ENCODE peak calls at places on chromosomes 16 and 17, in eight cellular contexts. G is GM12865, Q is retinal pigment epithelial cell, Z is breast epithelium, M is hepatocyte, E is body of pancreas, C is choroid plexus epithelial cell, T is ascending aorta. K is an unnamed sample.

GRCh38 chr17:4509402-4509801 is 10.7 kb downstream of the SPNS2 start:
- DNase-seq in G (peak; percentile 62), Q (no peak), Z (no peak), M (no peak), E (peak; percentile 52), C (peak; percentile 58), T (peak; percentile 41), K (no peak)

GRCh38 chr16:80509872-80510271 is 30.9 kb upstream of the DYNLRB2 start:
- DNase-seq in G (no peak), Q (no peak), Z (no peak), M (no peak), E (no peak), C (no peak), T (no peak), K (no peak)

GRCh38 chr16:65510850-65511249 is 389.0 kb upstream of the CDH11 start:
- DNase-seq in G (no peak), Q (no peak), Z (no peak), M (peak; percentile 28), E (no peak), C (peak; percentile 95), T (no peak), K (no peak)

GRCh38 chr17:6923385-6923784 is 72.5 kb upstream of the ALOX12 start:
- DNase-seq in G (no peak), Q (no peak), Z (no peak), M (no peak), E (no peak), C (no peak), T (no peak), K (no peak)

GRCh38 chr17:44004077-44004760 is at the start of gene NAGS:
- DNase-seq in G (no peak), Q (no peak), Z (no peak), M (peak; percentile 62), E (no peak), C (no peak), T (no peak), K (no peak)

GRCh38 chr16:11670171-11671131 is 2.2 kb downstream of the SNN start:
- DNase-seq in G (peak; percentile 83), Q (no peak), Z (no peak), M (no peak), E (peak; percentile 59), C (no peak), T (no peak), K (no peak)

GRCh38 chr17:33469911-33470310 is 176.8 kb upstream of the ASIC2 start:
- DNase-seq in G (no peak), Q (peak; percentile 95), Z (no peak), M (peak; percentile 82), E (no peak), C (peak; percentile 88), T (no peak), K (peak; percentile 5)

GRCh38 chr16:80852261-80852872 is 48.0 kb upstream of the CDYL2 start:
- DNase-seq in G (peak; percentile 65), Q (no peak), Z (no peak), M (peak; percentile 41), E (peak; percentile 22), C (peak; percentile 72), T (no peak), K (no peak)

GRCh38 chr17:57215317-57215716 is 41.0 kb upstream of the MSI2 start:
- DNase-seq in G (no peak), Q (peak; percentile 16), Z (peak; percentile 65), M (peak; percentile 36), E (no peak), C (peak; percentile 26), T (peak; percentile 12), K (no peak)

GRCh38 chr16:8032406-8032805 is 557.9 kb downstream of the TMEM114 start:
- DNase-seq in G (no peak), Q (no peak), Z (no peak), M (no peak), E (no peak), C (no peak), T (no peak), K (no peak)

GRCh38 chr16:50314665-50315064 is 48.3 kb downstream of the ADCY7 start:
- DNase-seq in G (no peak), Q (no peak), Z (no peak), M (no peak), E (no peak), C (no peak), T (no peak), K (no peak)

GRCh38 chr17:38701504-38702165 is 3.4 kb upstream of the MLLT6 start:
- DNase-seq in G (peak; percentile 87), Q (no peak), Z (no peak), M (peak; percentile 58), E (peak; percentile 50), C (peak; percentile 28), T (no peak), K (no peak)

GRCh38 chr17:45437461-45438283 is 5.0 kb upstream of the ARHGAP27 start:
- DNase-seq in G (no peak), Q (no peak), Z (no peak), M (no peak), E (no peak), C (no peak), T (no peak), K (no peak)

GRCh38 chr16:1773703-1774455 is 945 bp upstream of the MRPS34 start:
- DNase-seq in G (no peak), Q (no peak), Z (peak; percentile 68), M (no peak), E (no peak), C (peak; percentile 41), T (no peak), K (no peak)

GRCh38 chr16:22425036-22425801 is 50.8 kb upstream of the CDR2 start:
- DNase-seq in G (no peak), Q (no peak), Z (peak; percentile 56), M (no peak), E (peak; percentile 26), C (no peak), T (no peak), K (peak; percentile 78)

GRCh38 chr17:42901535-42902229 is 1.1 kb downstream of the G6PC1 start:
- DNase-seq in G (no peak), Q (no peak), Z (no peak), M (no peak), E (peak; percentile 69), C (peak; percentile 13), T (no peak), K (no peak)

GRCh38 chr17:39094607-39095308 is 56.7 kb downstream of the PLXDC1 start:
- DNase-seq in G (no peak), Q (no peak), Z (no peak), M (no peak), E (no peak), C (no peak), T (no peak), K (no peak)

GRCh38 chr16:59635674-59636073 is 901.6 kb upstream of the GOT2 start:
- DNase-seq in G (no peak), Q (peak; percentile 81), Z (no peak), M (no peak), E (no peak), C (peak; percentile 71), T (no peak), K (no peak)

GRCh38 chr17:55160501-55160900 is 104.3 kb upstream of the HLF start:
- DNase-seq in G (no peak), Q (no peak), Z (no peak), M (no peak), E (no peak), C (no peak), T (no peak), K (no peak)

DNA sequence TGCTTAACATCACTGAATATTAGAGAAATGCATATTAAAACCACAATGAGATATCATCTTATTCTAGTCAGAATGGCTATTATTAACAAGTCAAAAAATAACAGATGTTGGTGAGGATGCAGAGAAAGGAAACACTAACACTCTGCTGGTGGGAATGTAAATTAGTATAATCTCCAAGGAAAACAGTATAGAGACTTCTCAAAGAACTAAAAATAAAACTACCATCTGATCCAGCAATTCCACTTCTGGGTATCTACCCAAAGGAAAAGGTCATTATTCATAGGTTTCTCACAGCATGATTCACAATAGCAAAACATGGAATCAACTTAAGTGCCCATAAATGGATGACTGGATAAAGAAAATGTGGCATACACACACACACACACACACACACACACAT is 166.4 kb downstream of the CEP112 start:
- DNase-seq in G (no peak), Q (no peak), Z (no peak), M (no peak), E (no peak), C (peak; percentile 2), T (no peak), K (no peak)
- TF ChIP-seq CTCF in G (no peak), Q (no peak), Z (no peak), M (no peak), E (no peak), C (no peak), T (no peak), K (no peak)

GRCh38 chr17:48568499-48569259 is 9.5 kb downstream of the HOXB4 start:
- DNase-seq in G (no peak), Q (no peak), Z (no peak), M (no peak), E (no peak), C (no peak), T (no peak), K (no peak)
- H3K4me3 ChIP-seq in G (no peak overlapping the region), Q (no peak overlapping the region), Z (peak overlapping the region; percentile 37), M (no peak overlapping the region), E (no peak overlapping the region), C (no peak overlapping the region), T (peak overlapping the region; percentile 75), K (no peak overlapping the region)

DNA sequence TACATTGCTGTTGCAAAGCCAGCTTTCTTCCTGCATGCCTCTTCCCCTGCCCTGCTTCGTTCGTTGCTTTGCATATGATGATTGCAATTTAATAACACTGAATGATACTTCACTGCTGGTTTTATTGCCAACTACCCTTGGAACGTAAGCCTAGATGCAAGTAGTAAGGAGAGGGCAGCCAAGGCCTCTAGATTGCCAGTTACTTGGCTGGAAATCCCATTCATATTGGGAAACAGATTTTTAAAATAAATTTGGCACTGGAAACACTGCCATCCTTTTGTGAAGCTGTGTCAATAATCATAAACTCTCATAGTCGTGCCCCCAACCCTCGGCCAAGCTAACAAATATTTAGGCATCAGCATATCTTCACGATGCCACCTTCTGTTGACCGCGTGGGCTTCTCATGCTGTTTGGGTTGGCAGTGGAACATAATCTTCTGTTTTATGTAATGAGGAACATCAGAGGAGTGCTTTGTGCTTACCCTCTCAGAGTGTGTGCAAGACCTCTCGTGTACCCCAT is 86.5 kb downstream of the MAP2K6 start:
- DNase-seq in G (no peak), Q (no peak), Z (no peak), M (no peak), E (peak; percentile 46), C (no peak), T (no peak), K (no peak)
- TF ChIP-seq CTCF in G (no peak), Q (no peak), Z (no peak), M (no peak), E (no peak), C (no peak), T (no peak), K (no peak)

GRCh38 chr17:27562777-27563455 is 68.1 kb upstream of the LGALS9 start:
- DNase-seq in G (no peak), Q (no peak), Z (no peak), M (no peak), E (no peak), C (no peak), T (no peak), K (no peak)

GRCh38 chr17:27559506-27559931 is 71.5 kb upstream of the LGALS9 start:
- DNase-seq in G (no peak), Q (no peak), Z (no peak), M (peak; percentile 65), E (peak; percentile 48), C (peak; percentile 91), T (no peak), K (no peak)

GRCh38 chr17:27559996-27560481 is 70.9 kb upstream of the LGALS9 start:
- DNase-seq in G (no peak), Q (no peak), Z (no peak), M (peak; percentile 84), E (peak; percentile 73), C (peak; percentile 93), T (no peak), K (peak; percentile 75)

GRCh38 chr17:27558842-27559505 is 72.0 kb upstream of the LGALS9 start:
- DNase-seq in G (no peak), Q (no peak), Z (no peak), M (peak; percentile 69), E (peak; percentile 60), C (no peak), T (no peak), K (no peak)

GRCh38 chr17:27560668-27561067 is 70.3 kb upstream of the LGALS9 start:
- DNase-seq in G (no peak), Q (no peak), Z (no peak), M (no peak), E (peak; percentile 89), C (no peak), T (no peak), K (no peak)
- H3K4me3 ChIP-seq in G (no peak overlapping the region), Q (no peak overlapping the region), Z (no peak overlapping the region), M (no peak overlapping the region), E (no peak overlapping the region), C (peak overlapping the region; percentile 11), T (peak overlapping the region; percentile 28), K (peak overlapping the region; percentile 16)

K was measured in HFF-Myc.